ENCODE peak calls at places on chromosomes 1 and 21, in six cellular contexts. I is tibial artery, K is H7, L is WERI-Rb-1, H is pancreas, W is cardiac muscle cell. D is an unnamed sample. For H3K36me3, the result is how much of the 10 kb centered on the place peaks cover.

GRCh38 chr1:57279909-57280666 is 143.8 kb downstream of the DAB1 start:
- DNase-seq in I (no peak), K (no peak), L (no peak), H (no peak), W (no peak), D (no peak)

GRCh38 chr21:37166733-37167132 is 93.7 kb downstream of the TTC3 start:
- DNase-seq in I (no peak), K (peak), L (no peak), H (no peak), W (peak), D (peak)

GRCh38 chr1:169312084-169312954 is 55.3 kb downstream of the NME7 start:
- DNase-seq in I (no peak), K (no peak), L (no peak), H (no peak), W (no peak), D (no peak)

GRCh38 chr1:159000627-159001026 is 9.1 kb upstream of the IFI16 start:
- DNase-seq in I (peak), K (peak), L (no peak), H (peak), W (peak), D (peak)

GRCh38 chr1:51948491-51948915 is 42.0 kb downstream of the RAB3B start:
- DNase-seq in I (no peak), K (no peak), L (no peak), H (no peak), W (no peak), D (no peak)

GRCh38 chr1:103146143-103146542 is 37.8 kb upstream of the COL11A1 start:
- DNase-seq in I (no peak), K (no peak), L (no peak), H (no peak), W (no peak), D (no peak)

GRCh38 chr1:233700338-233700737 is 86.4 kb downstream of the KCNK1 start:
- DNase-seq in I (no peak), K (no peak), L (no peak), H (no peak), W (no peak), D (no peak)

GRCh38 chr21:44413566-44414290 is 41.6 kb upstream of the LRRC3 start:
- DNase-seq in I (peak), K (no peak), L (no peak), H (peak), W (no peak), D (peak)

GRCh38 chr1:9766759-9767442 is 56.9 kb downstream of the CLSTN1 start:
- DNase-seq in I (no peak), K (no peak), L (no peak), H (no peak), W (no peak), D (no peak)

GRCh38 chr1:105343317-105343716 is 1593.6 kb downstream of the AMY1C start:
- DNase-seq in I (no peak), K (no peak), L (no peak), H (no peak), W (no peak), D (no peak)

GRCh38 chr1:11802616-11802972 is 3.2 kb downstream of the MTHFR start:
- DNase-seq in I (peak), K (peak), L (no peak), H (no peak), W (peak), D (no peak)

GRCh38 chr1:153485880-153486279 is 25.4 kb upstream of the S100A7 start:
- DNase-seq in I (no peak), K (no peak), L (peak), H (no peak), W (no peak), D (peak)

DNA sequence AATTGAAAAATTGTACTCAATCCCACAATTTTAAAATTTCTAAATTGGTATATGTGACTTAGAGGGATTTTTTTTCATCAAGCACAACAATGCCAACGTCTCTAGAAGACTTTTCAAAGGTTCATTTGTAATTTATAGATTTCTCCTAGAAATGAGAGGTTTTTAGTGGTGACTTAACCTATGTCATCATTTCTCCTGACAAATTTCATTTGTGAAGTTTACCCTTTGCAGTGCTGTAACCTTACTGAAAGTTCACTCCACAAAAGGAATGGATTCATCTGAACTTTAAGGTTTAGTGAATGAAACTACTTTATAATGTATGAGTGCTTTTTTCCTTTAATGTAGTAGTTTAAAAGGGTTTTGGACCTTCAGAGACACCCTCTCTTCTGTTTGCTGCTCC is 16.1 kb downstream of the RBM15 start:
- DNase-seq in I (no peak), K (no peak), L (no peak), H (no peak), W (no peak), D (no peak)
- H3K36me3 ChIP-seq in I (under half), K (under half), L (half or more), H (under half), W (under half), D (under half)

DNA sequence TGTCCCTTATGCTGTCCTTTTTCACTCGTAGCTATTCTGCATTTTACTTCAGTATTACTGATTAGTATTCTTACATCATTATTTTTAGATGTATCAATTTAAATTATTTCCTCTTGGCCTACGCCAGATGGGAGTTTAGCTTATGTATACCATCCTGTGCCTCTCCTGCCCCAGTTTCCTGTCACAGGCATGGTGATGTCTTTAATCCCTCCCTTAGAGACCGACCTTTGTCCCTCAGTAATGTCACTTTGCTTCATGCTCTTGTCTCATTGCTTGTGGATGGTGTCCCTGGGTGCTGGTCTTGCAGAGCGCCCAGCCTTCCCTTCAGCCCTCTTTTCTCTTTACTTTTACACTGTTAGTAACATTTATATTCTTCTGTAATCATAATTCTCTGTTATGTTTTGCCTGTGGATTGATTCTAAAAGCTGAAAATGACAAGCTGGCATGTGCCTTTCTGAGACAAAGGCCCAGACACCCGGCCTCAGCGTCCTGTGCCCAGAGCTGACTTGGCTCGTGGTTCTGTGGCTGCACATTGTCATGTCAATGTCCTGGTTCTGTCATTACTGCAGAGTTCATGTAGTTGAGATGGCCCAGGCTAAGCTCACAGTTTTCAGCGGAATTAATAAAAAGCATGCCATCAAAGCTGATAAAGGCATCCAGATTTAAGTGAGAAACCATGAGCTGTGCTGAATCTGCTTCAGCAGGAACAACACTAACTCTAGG is 100.7 kb downstream of the MTR start:
- DNase-seq in I (no peak), K (no peak), L (no peak), H (no peak), W (no peak), D (no peak)
- H3K36me3 ChIP-seq in I (half or more), K (under half), L (half or more), H (under half), W (under half), D (under half)

GRCh38 chr1:174123843-174124242 is 35.5 kb upstream of the RABGAP1L start:
- DNase-seq in I (no peak), K (no peak), L (no peak), H (no peak), W (no peak), D (no peak)
- H3K36me3 ChIP-seq in I (under half), K (under half), L (under half), H (under half), W (under half), D (under half)

GRCh38 chr1:54804471-54805132 is 3.5 kb upstream of the TTC22 start:
- DNase-seq in I (peak), K (no peak), L (no peak), H (no peak), W (no peak), D (peak)
- H3K36me3 ChIP-seq in I (under half), K (under half), L (under half), H (under half), W (under half), D (under half)

DNA sequence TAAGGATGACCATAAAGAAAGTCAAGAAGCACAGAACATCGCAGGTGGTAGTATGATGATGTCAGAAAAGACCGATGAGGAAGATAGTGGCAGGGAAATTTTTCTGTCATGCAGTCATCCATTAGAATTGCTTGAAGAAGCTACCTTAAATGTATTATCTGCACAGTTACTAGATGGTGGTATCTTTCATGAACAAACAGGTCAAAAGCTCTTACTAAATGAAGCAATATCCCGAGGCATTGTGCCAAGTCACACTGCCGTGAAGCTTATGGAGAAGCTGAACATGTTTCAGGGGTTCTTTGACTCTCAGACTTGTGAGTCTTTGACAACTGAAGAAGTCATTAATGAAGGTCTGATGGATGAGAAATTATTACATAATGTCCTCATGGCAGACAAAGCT is 128.8 kb downstream of the MACF1 start:
- DNase-seq in I (no peak), K (no peak), L (no peak), H (no peak), W (no peak), D (no peak)
- H3K36me3 ChIP-seq in I (half or more), K (under half), L (half or more), H (under half), W (half or more), D (under half)

GRCh38 chr1:90027281-90027680 is 32.4 kb downstream of the ZNF326 start:
- DNase-seq in I (no peak), K (no peak), L (no peak), H (no peak), W (no peak), D (no peak)
- H3K36me3 ChIP-seq in I (half or more), K (under half), L (half or more), H (under half), W (under half), D (half or more)

GRCh38 chr1:8529901-8530300 is 212.0 kb downstream of the SLC45A1 start:
- DNase-seq in I (no peak), K (no peak), L (peak), H (no peak), W (no peak), D (no peak)
- H3K36me3 ChIP-seq in I (under half), K (under half), L (under half), H (under half), W (under half), D (under half)

GRCh38 chr1:15409400-15410222 is at the start of gene EFHD2:
- DNase-seq in I (peak), K (peak), L (peak), H (peak), W (peak), D (peak)

GRCh38 chr1:15410884-15411245 is 1.2 kb downstream of the EFHD2 start:
- DNase-seq in I (no peak), K (peak), L (no peak), H (no peak), W (no peak), D (peak)

GRCh38 chr1:15408890-15409399 is 743 bp upstream of the EFHD2 start:
- DNase-seq in I (no peak), K (no peak), L (no peak), H (no peak), W (no peak), D (peak)

GRCh38 chr1:15411593-15412487 is 2.2 kb downstream of the EFHD2 start:
- DNase-seq in I (peak), K (peak), L (no peak), H (no peak), W (no peak), D (peak)

DNA sequence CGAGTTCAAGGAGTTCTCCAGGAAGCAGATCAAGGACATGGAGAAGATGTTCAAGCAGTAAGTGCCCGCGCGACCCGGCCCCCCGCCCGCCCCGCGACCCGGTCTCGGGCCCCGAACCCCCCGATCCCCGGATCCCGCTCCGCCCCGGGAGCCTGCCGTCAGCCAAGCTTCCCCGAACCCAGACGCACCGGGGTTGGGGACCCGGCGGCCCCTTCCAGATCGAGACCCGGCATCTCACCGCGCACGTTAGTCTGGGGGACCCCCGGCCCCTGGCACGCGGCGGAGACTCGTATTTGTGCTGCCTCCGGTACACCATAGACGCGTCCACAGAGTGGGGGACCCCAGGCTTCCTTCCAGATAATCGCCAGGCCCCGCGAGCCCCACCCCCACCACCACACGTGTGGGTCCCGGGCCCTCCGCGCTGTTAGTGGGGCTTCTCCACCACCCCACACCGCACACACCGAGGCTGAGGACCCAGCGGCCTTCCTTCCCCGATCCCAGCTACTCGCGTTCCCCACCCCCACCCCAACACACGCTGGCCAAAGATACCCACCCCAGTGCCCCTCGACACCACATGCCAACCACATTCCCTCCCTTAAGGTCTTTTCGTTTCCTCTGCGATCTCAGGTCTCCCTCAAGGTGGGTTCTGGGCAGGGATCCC is 665 bp downstream of the EFHD2 start:
- DNase-seq in I (no peak), K (peak), L (no peak), H (peak), W (no peak), D (peak)
- H3K36me3 ChIP-seq in I (under half), K (under half), L (under half), H (under half), W (under half), D (under half)

GRCh38 chr1:112688781-112689193 is 14.3 kb downstream of the MOV10 start:
- DNase-seq in I (no peak), K (peak), L (no peak), H (no peak), W (peak), D (no peak)
- H3K36me3 ChIP-seq in I (half or more), K (under half), L (under half), H (under half), W (under half), D (under half)

D was measured in endodermal cell.